ENCODE peak calls at places on chromosome 9, in five cellular contexts. D is lower lobe of right lung, F is tibial artery, K is colonic mucosa, O is psoas muscle. T is an unnamed sample. For H3K27me3, the result is how much of the 10 kb centered on the place peaks cover.

GRCh38 chr9:69582544-69583297 is 89.5 kb downstream of the APBA1 start:
- DNase-seq in D (no peak), K (no peak), O (peak), F (peak), T (no peak)

GRCh38 chr9:105887679-105888078 is 193.3 kb downstream of the TMEM38B start:
- DNase-seq in K (no peak), O (no peak), D (no peak), F (no peak), T (no peak)

GRCh38 chr9:88593537-88594185 is 58.7 kb downstream of the NXNL2 start:
- DNase-seq in D (no peak), O (no peak), F (peak), K (peak), T (peak)

GRCh38 chr9:111944467-111944866 is 47.9 kb downstream of the UGCG start:
- DNase-seq in K (no peak), D (no peak), F (no peak), O (no peak), T (peak)

GRCh38 chr9:12993432-12993831 is 218.6 kb downstream of the LURAP1L start:
- DNase-seq in O (no peak), F (no peak), D (no peak), K (no peak), T (no peak)

GRCh38 chr9:22683393-22684075 is 236.9 kb downstream of the DMRTA1 start:
- DNase-seq in F (no peak), K (no peak), O (no peak), D (no peak), T (peak)

GRCh38 chr9:111516061-111516465 is 8.9 kb upstream of the ZNF483 start:
- DNase-seq in K (no peak), O (no peak), D (no peak), F (no peak), T (peak)

GRCh38 chr9:95349109-95350038 is 31.9 kb upstream of the FANCC start:
- DNase-seq in K (no peak), F (no peak), O (no peak), D (no peak), T (no peak)

GRCh38 chr9:26975728-26976707 is 19.8 kb downstream of the IFT74 start:
- DNase-seq in D (no peak), K (peak), F (no peak), O (no peak), T (peak)

GRCh38 chr9:90805006-90805993 is 3.7 kb downstream of the SYK start:
- DNase-seq in O (no peak), F (no peak), D (no peak), K (no peak), T (no peak)

GRCh38 chr9:90801175-90801506 is 478 bp upstream of the SYK start:
- DNase-seq in D (no peak), K (no peak), F (no peak), O (no peak), T (no peak)

GRCh38 chr9:90802534-90802933 is 915 bp downstream of the SYK start:
- DNase-seq in D (no peak), O (no peak), F (no peak), K (no peak), T (no peak)

GRCh38 chr9:90801507-90802289 is at the start of gene SYK:
- DNase-seq in F (peak), D (peak), K (peak), O (peak), T (no peak)

GRCh38 chr9:90803860-90804593 is 2.4 kb downstream of the SYK start:
- DNase-seq in F (no peak), D (no peak), O (no peak), K (no peak), T (no peak)
- H3K27me3 ChIP-seq in F (under half), D (under half), O (under half), K (under half), T (under half)

GRCh38 chr9:8685846-8686245 is 886.3 kb upstream of the DMAC1 start:
- DNase-seq in D (no peak), F (no peak), O (no peak), K (no peak), T (no peak)

GRCh38 chr9:8683496-8683895 is 883.9 kb upstream of the DMAC1 start:
- DNase-seq in F (no peak), O (no peak), K (no peak), D (no peak), T (no peak)

GRCh38 chr9:8686502-8686901 is 886.9 kb upstream of the DMAC1 start:
- DNase-seq in K (no peak), O (no peak), D (no peak), F (no peak), T (no peak)
- H3K27ac ChIP-seq in K (no peak), O (no peak), D (no peak), F (no peak), T (no peak)

GRCh38 chr9:134134949-134135342 is 936 bp upstream of the WDR5 start:
- DNase-seq in D (no peak), O (no peak), K (no peak), F (no peak), T (no peak)

GRCh38 chr9:134135343-134136116 is at the start of gene WDR5:
- DNase-seq in D (peak), O (peak), F (peak), K (peak), T (peak)

GRCh38 chr9:134138292-134138691 is 2.4 kb downstream of the WDR5 start:
- DNase-seq in K (no peak), F (no peak), D (no peak), O (no peak), T (no peak)

GRCh38 chr9:134136997-134137302 is 1.1 kb downstream of the WDR5 start:
- DNase-seq in F (no peak), K (no peak), D (no peak), O (no peak), T (no peak)

DNA sequence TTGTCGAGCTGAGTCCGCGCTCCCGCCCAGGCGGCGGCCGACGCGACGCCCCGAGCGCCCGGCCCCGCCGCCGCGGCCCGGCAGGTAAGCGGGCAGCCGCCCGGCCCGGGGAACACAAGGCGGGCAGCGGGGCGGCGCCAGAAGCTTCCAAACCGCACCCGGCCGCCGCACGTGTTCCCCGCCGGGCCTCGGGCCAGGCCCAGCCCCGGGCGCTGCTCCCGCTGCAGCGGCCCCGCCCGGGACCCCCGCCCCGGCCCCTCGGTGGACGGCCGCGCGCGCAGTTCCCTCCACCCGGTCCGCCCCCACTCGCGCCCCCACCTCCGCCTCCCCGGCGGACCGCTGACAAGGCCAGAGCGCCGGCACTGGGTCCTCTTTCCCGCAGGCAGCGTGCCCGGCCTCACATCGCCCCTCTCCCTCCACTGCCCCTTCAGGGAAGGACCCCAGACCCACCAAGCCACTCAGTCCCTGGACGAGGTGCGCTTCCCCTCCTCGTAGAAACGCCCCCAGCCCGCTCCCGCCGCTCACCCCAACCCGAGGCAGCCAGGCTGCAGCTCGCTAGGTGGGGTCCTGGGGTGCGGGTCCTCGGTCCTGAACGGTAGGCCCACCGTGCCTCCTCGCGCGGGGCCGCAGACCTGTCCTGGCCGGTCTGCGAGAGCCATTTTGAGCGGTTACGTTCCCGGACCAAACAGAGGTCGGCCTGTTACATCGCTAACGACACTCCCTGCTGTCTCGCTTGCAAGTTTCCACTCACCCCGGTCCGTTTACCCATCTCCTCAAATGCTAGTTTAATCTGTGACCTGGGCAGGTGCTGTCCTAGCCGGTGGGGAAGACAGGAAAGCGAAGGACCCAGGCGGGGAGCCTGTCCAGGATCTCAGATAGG is 475 bp downstream of the WDR5 start:
- DNase-seq in K (peak), D (no peak), F (no peak), O (no peak), T (no peak)
- TF ChIP-seq CTCF in K (no peak), D (no peak), F (no peak), O (no peak), T (no peak)

DNA sequence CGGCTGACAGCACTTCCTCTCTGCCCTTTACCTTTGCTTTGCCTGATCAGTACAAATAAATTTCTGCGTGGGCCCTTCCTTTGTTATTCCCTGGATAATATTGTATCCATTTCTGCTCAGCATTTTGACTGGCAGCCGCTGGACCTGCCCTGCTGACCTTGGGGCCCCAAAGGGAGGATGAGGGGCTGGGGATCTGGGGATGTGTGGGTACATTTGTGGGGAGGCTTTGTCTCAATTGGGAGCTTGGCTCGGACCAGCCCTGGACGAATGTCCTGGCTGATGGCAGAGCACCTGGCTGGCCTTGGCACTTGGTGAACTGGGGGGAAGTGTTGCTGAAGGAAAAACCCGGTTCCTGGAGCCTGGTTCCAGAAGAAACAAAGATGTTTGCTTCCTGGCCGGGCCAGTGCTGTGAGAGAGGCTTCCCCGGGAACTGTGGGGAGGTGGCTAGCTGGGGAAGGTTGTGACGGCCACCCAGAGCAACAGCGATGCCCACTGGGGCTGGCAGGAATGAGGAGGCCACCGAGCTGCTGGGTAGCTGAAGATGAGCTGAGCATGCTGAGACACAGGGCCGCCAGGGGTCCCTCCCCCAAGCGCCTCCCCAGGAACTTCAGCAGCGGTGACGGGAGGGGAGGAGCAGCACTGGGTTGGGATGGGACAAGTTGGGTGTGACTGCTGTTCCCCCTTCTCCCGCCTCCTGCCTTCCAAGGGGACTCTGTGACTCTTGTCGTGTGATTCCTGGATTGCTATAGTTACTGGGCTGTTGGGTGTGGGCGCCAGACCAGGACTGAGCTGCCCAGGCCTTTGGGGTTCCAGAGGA is 8.4 kb downstream of the LMX1B start:
- DNase-seq in K (no peak), F (no peak), D (no peak), O (no peak), T (no peak)
- H3K27me3 ChIP-seq in K (half or more), F (half or more), D (half or more), O (half or more), T (half or more)